ENCODE peak calls at places on chromosomes 7 and 10, in four cellular contexts. R is psoas muscle; Y is fibroblast of lung; H is CD8-positive, alpha-beta T cell. M is an unnamed sample. For H3K4me1 and H3K27me3, the result is how much of the 10 kb centered on the place peaks cover.

GRCh38 chr10:3433131-3433530 is 260.5 kb upstream of the PITRM1 start:
- DNase-seq in H (no peak), R (no peak), Y (no peak), M (no peak)

GRCh38 chr7:125347264-125347663 is 417.6 kb upstream of the POT1 start:
- DNase-seq in Y (no peak), H (no peak), R (no peak), M (no peak)

GRCh38 chr10:27529010-27529783 is 25.1 kb downstream of the RAB18 start:
- DNase-seq in R (no peak), Y (no peak), H (no peak), M (no peak)

GRCh38 chr7:95929710-95930295 is 157.4 kb downstream of the DYNC1I1 start:
- DNase-seq in H (no peak), Y (no peak), R (no peak), M (no peak)

GRCh38 chr7:73423519-73424485 is 9.8 kb upstream of the FZD9 start:
- DNase-seq in H (no peak), R (no peak), Y (peak), M (no peak)

GRCh38 chr10:116888380-116889055 is 39.2 kb downstream of the ENO4 start:
- DNase-seq in H (no peak), Y (peak), R (peak), M (peak)

GRCh38 chr7:127885843-127886242 is 145.4 kb downstream of the LRRC4 start:
- DNase-seq in Y (peak), H (no peak), R (no peak), M (no peak)

GRCh38 chr7:151520419-151521229 is 929 bp upstream of the RHEB start:
- DNase-seq in H (peak), R (peak), Y (no peak), M (no peak)

GRCh38 chr10:31760674-31761081 is 168.0 kb downstream of the ARHGAP12 start:
- DNase-seq in Y (peak), H (no peak), R (no peak), M (no peak)

GRCh38 chr7:150368098-150368883 is at the start of gene REPIN1:
- DNase-seq in H (peak), R (peak), Y (peak), M (no peak)

GRCh38 chr7:150368884-150369739 is 490 bp downstream of the REPIN1 start:
- DNase-seq in H (peak), Y (peak), R (peak), M (no peak)

GRCh38 chr7:150365673-150366398 is 2.8 kb upstream of the REPIN1 start:
- DNase-seq in H (no peak), Y (no peak), R (no peak), M (no peak)

GRCh38 chr7:150367677-150368097 is 935 bp upstream of the REPIN1 start:
- DNase-seq in R (no peak), H (no peak), Y (peak), M (peak)

DNA sequence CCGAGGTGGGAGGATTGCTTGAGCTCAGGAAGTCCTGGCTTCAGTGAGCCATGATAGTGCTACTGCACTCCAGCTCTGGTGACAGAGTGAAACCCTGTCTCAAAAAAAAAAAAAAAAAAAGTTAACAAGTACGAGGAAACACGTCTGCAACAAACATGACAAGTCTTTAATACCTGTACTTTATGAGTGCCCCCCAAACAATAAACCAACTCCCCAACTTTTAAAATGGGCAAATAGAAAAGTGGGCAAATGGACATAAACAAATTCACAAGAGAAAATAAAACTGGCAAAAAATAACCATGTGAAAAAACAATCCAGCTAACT is 1.5 kb upstream of the REPIN1 start:
- DNase-seq in Y (no peak), H (no peak), R (no peak), M (no peak)
- H3K4me1 ChIP-seq in Y (under half), H (under half), R (under half), M (under half)

DNA sequence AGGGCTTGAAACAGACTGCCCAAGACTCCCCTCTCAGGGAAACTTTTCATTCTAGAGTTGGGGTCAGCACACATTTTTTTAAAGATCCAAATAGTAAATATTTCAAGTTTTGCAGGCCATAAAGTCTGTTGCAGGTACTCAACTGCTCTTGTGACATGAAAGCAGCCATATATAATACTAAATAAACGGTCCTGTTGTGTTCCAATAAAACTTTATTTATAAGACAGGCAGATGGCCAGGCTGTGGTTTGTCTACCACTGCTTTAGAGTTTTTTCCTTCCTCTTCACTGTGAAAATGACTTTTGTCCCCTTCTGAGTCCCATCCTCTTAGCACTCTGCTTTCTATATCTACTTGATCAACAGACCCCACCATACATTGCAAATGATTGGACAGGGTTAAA is 40.5 kb upstream of the TM9SF3 start:
- DNase-seq in R (no peak), H (no peak), Y (no peak), M (no peak)
- H3K27ac ChIP-seq in R (no peak), H (no peak), Y (no peak), M (no peak)

DNA sequence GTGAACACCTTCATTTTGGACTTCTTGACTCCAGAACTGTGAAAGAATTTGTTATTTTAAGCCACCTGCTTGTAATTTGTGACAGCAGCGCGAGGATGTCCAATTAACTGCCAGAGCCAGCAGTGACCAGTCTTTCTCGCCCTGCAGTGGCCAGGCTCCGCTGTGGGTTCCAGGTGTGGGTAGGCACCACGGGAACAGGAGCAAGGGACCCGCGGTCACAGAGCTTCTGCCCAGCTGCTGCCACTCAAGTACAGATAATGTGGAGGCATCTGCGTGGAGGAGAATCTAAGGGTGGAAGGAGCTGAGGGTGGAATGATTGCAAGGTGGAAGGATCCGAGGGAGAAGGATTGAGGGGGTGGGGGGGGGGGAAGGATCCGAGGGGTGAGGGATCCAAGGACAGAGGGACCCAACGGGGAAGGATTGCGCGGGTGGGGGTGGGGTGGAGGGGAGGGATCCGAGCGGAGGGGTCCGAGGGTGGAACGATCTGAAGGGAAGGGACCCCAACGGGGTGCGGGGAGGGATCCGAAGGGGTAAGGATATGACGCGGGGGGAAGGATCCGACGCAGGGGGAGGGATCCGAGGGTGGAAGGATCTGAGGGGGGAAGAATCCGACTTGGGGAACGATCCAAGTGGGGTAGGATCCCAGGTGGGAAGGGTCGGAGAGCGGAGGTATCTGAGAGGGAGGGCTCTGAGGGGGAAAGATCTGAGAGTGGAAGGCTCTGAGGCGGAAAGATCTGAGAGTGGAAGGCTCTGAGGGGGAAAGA is 3.6 kb downstream of the CALY start:
- DNase-seq in R (peak), H (no peak), Y (no peak), M (no peak)
- H3K27me3 ChIP-seq in R (under half), H (under half), Y (under half), M (half or more)

GRCh38 chr7:102004229-102004628 is 186.8 kb downstream of the CUX1 start:
- DNase-seq in H (no peak), Y (peak), R (no peak), M (no peak)
- H3K4me1 ChIP-seq in H (under half), Y (under half), R (under half), M (under half)

GRCh38 chr7:113140956-113141355 is 22.6 kb upstream of the SMIM30 start:
- DNase-seq in Y (no peak), H (no peak), R (no peak), M (no peak)

GRCh38 chr7:113142385-113143119 is 24.2 kb upstream of the SMIM30 start:
- DNase-seq in Y (no peak), R (no peak), H (no peak), M (no peak)

GRCh38 chr7:113144839-113145238 is 26.5 kb upstream of the SMIM30 start:
- DNase-seq in H (no peak), Y (no peak), R (no peak), M (no peak)

DNA sequence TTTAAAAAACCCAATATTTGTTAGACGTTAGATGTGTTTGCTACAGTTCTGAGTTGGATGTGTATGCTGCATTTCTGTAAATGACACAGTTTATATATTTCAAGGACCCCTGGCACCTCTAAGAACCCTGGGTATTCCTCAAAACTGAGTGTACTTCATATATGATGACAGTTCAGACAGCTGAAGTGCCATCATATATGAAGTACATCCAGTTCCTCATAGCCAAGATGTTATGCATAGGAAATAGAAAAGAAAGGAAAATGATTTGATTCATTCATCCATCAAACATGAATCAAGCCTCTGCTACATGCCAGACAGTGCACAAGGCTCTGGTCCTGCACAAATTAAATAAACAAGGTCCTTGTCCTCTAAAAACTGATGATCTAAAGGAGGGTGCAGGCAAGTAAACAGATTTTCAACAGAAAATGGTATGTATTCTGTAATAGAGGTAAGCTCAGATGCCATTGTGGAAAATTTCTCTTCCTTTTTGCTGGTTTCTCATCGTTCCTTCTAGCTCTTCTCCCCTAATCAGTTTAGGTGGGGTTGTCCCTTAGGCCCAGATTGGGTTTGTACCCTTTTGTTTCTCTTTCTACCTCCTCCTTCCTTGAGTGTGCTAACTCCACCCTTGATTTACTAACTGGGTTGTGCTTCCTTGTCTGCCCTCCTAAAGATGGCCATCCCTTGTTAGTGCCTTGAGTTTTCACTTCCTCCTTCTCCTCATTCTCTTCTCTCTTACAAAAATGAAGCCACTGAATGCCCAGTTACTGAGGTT is 25.3 kb upstream of the SMIM30 start:
- DNase-seq in Y (no peak), H (no peak), R (no peak), M (no peak)
- H3K27ac ChIP-seq in Y (no peak), H (no peak), R (no peak), M (no peak)

M was measured in foreskin keratinocyte.